ENCODE peak calls at places on chromosome 4, in six cellular contexts. D is AML-193, G is midbrain, Y is fibroblast of mammary gland, L is right cardiac atrium, F is suprapubic skin. U is an unnamed sample.

GRCh38 chr4:152038238-152038637 is 277.4 kb upstream of the GATB start:
- DNase-seq in Y (peak), L (no peak), F (no peak), D (no peak), G (no peak), U (no peak)

GRCh38 chr4:157897971-157898370 is 274.9 kb downstream of the GASK1B start:
- DNase-seq in L (no peak), Y (no peak), G (no peak), F (no peak), D (no peak), U (no peak)

GRCh38 chr4:71063711-71064110 is 70.3 kb downstream of the DCK start:
- DNase-seq in F (no peak), G (no peak), D (no peak), L (no peak), Y (no peak), U (no peak)

GRCh38 chr4:53043900-53044650 is 182.0 kb downstream of the RASL11B start:
- DNase-seq in G (no peak), D (no peak), L (no peak), F (no peak), Y (no peak), U (no peak)

GRCh38 chr4:98638661-98639060 is 19.8 kb downstream of the TSPAN5 start:
- DNase-seq in L (no peak), D (no peak), Y (peak), F (no peak), G (peak), U (peak)

GRCh38 chr4:100754741-100755140 is 236.9 kb upstream of the EMCN start:
- DNase-seq in Y (no peak), D (peak), F (no peak), L (no peak), G (no peak), U (no peak)

GRCh38 chr4:1961563-1961962 is 47.2 kb downstream of the NELFA start:
- DNase-seq in F (no peak), Y (no peak), G (no peak), D (no peak), L (no peak), U (no peak)

GRCh38 chr4:92270908-92271307 is 32.9 kb upstream of the GRID2 start:
- DNase-seq in G (no peak), L (no peak), Y (no peak), F (no peak), D (no peak), U (no peak)

GRCh38 chr4:14196141-14196540 is 568.6 kb upstream of the BOD1L1 start:
- DNase-seq in D (peak), F (no peak), L (peak), Y (peak), G (no peak), U (peak)

U was measured in Ammon's horn.